ENCODE peak calls at places on chromosomes 13 and 19, in four cellular contexts. One of them, this sample, is unnamed.
A peak's percentile ranks its signal among the peaks of the same experiment; 100 is the strongest.

GRCh38 chr19:1079566-1080111 is 12.7 kb downstream of the ARHGAP45 start:
- DNase-seq in ELF-1: peak; percentile 80
- DNase-seq in central memory CD8-positive, alpha-beta T cell: no peak
- DNase-seq in stimulated activated naive CD8-positive, alpha-beta T cell treated with anti-CD3 and anti-CD28 coated beads, Interleukin-15, Interleukin-2, amounts not matched to agents 100 U/mL and 50 U/mL, for 24 hours: peak; percentile 81
- DNase-seq in this sample: no peak

GRCh38 chr13:21338156-21338555 is 120.9 kb downstream of the ZDHHC20 start:
- DNase-seq in ELF-1: peak; percentile 63
- DNase-seq in central memory CD8-positive, alpha-beta T cell: no peak
- DNase-seq in stimulated activated naive CD8-positive, alpha-beta T cell treated with anti-CD3 and anti-CD28 coated beads, Interleukin-15, Interleukin-2, amounts not matched to agents 100 U/mL and 50 U/mL, for 24 hours: no peak
- DNase-seq in this sample: no peak

GRCh38 chr13:40346592-40346991 is 319.8 kb downstream of the FOXO1 start:
- DNase-seq in ELF-1: no peak
- DNase-seq in central memory CD8-positive, alpha-beta T cell: no peak
- DNase-seq in stimulated activated naive CD8-positive, alpha-beta T cell treated with anti-CD3 and anti-CD28 coated beads, Interleukin-15, Interleukin-2, amounts not matched to agents 100 U/mL and 50 U/mL, for 24 hours: no peak
- DNase-seq in this sample: no peak

GRCh38 chr13:91078093-91078679 is 269.3 kb upstream of the MIR17HG start:
- DNase-seq in ELF-1: no peak
- DNase-seq in central memory CD8-positive, alpha-beta T cell: no peak
- DNase-seq in stimulated activated naive CD8-positive, alpha-beta T cell treated with anti-CD3 and anti-CD28 coated beads, Interleukin-15, Interleukin-2, amounts not matched to agents 100 U/mL and 50 U/mL, for 24 hours: no peak
- DNase-seq in this sample: no peak

GRCh38 chr19:39430675-39431593 is 4.8 kb downstream of the RPS16 start:
- DNase-seq in ELF-1: peak; percentile 82
- DNase-seq in central memory CD8-positive, alpha-beta T cell: peak; percentile 19
- DNase-seq in stimulated activated naive CD8-positive, alpha-beta T cell treated with anti-CD3 and anti-CD28 coated beads, Interleukin-15, Interleukin-2, amounts not matched to agents 100 U/mL and 50 U/mL, for 24 hours: peak; percentile 63
- DNase-seq in this sample: no peak

GRCh38 chr13:78777973-78778372 is 119.0 kb upstream of the OBI1 start:
- DNase-seq in ELF-1: no peak
- DNase-seq in central memory CD8-positive, alpha-beta T cell: no peak
- DNase-seq in stimulated activated naive CD8-positive, alpha-beta T cell treated with anti-CD3 and anti-CD28 coated beads, Interleukin-15, Interleukin-2, amounts not matched to agents 100 U/mL and 50 U/mL, for 24 hours: no peak
- DNase-seq in this sample: no peak

GRCh38 chr19:50712833-50713232 is 6.8 kb downstream of the SHANK1 start:
- DNase-seq in ELF-1: no peak
- DNase-seq in central memory CD8-positive, alpha-beta T cell: no peak
- DNase-seq in stimulated activated naive CD8-positive, alpha-beta T cell treated with anti-CD3 and anti-CD28 coated beads, Interleukin-15, Interleukin-2, amounts not matched to agents 100 U/mL and 50 U/mL, for 24 hours: no peak
- DNase-seq in this sample: no peak

GRCh38 chr19:51491586-51491985 is 10.0 kb downstream of the SIGLEC12 start:
- DNase-seq in ELF-1: no peak
- DNase-seq in central memory CD8-positive, alpha-beta T cell: no peak
- DNase-seq in stimulated activated naive CD8-positive, alpha-beta T cell treated with anti-CD3 and anti-CD28 coated beads, Interleukin-15, Interleukin-2, amounts not matched to agents 100 U/mL and 50 U/mL, for 24 hours: no peak
- DNase-seq in this sample: no peak

GRCh38 chr19:51203941-51204720 is 20.7 kb upstream of the CD33 start:
- DNase-seq in ELF-1: no peak
- DNase-seq in central memory CD8-positive, alpha-beta T cell: no peak
- DNase-seq in stimulated activated naive CD8-positive, alpha-beta T cell treated with anti-CD3 and anti-CD28 coated beads, Interleukin-15, Interleukin-2, amounts not matched to agents 100 U/mL and 50 U/mL, for 24 hours: no peak
- DNase-seq in this sample: no peak

GRCh38 chr19:13051581-13052165 is 51.0 kb downstream of the LYL1 start:
- DNase-seq in ELF-1: peak; percentile 99
- DNase-seq in central memory CD8-positive, alpha-beta T cell: no peak
- DNase-seq in stimulated activated naive CD8-positive, alpha-beta T cell treated with anti-CD3 and anti-CD28 coated beads, Interleukin-15, Interleukin-2, amounts not matched to agents 100 U/mL and 50 U/mL, for 24 hours: peak; percentile 45
- DNase-seq in this sample: no peak

GRCh38 chr13:77386046-77386445 is 59.2 kb upstream of the MYCBP2 start:
- DNase-seq in ELF-1: no peak
- DNase-seq in central memory CD8-positive, alpha-beta T cell: no peak
- DNase-seq in stimulated activated naive CD8-positive, alpha-beta T cell treated with anti-CD3 and anti-CD28 coated beads, Interleukin-15, Interleukin-2, amounts not matched to agents 100 U/mL and 50 U/mL, for 24 hours: no peak
- DNase-seq in this sample: no peak

GRCh38 chr19:55041627-55042343 is 3.7 kb upstream of the GP6 start:
- DNase-seq in ELF-1: no peak
- DNase-seq in central memory CD8-positive, alpha-beta T cell: no peak
- DNase-seq in stimulated activated naive CD8-positive, alpha-beta T cell treated with anti-CD3 and anti-CD28 coated beads, Interleukin-15, Interleukin-2, amounts not matched to agents 100 U/mL and 50 U/mL, for 24 hours: peak; percentile 51
- DNase-seq in this sample: no peak

GRCh38 chr19:38213911-38214625 is 10.0 kb downstream of the DPF1 start:
- DNase-seq in ELF-1: no peak
- DNase-seq in central memory CD8-positive, alpha-beta T cell: peak; percentile 47
- DNase-seq in stimulated activated naive CD8-positive, alpha-beta T cell treated with anti-CD3 and anti-CD28 coated beads, Interleukin-15, Interleukin-2, amounts not matched to agents 100 U/mL and 50 U/mL, for 24 hours: peak; percentile 81
- DNase-seq in this sample: no peak

GRCh38 chr13:28131646-28132045 is 6.7 kb upstream of the PAN3 start:
- DNase-seq in ELF-1: no peak
- DNase-seq in central memory CD8-positive, alpha-beta T cell: no peak
- DNase-seq in stimulated activated naive CD8-positive, alpha-beta T cell treated with anti-CD3 and anti-CD28 coated beads, Interleukin-15, Interleukin-2, amounts not matched to agents 100 U/mL and 50 U/mL, for 24 hours: no peak
- DNase-seq in this sample: no peak

GRCh38 chr19:38921420-38922274 is 8.9 kb downstream of the SARS2 start:
- DNase-seq in ELF-1: no peak
- DNase-seq in central memory CD8-positive, alpha-beta T cell: no peak
- DNase-seq in stimulated activated naive CD8-positive, alpha-beta T cell treated with anti-CD3 and anti-CD28 coated beads, Interleukin-15, Interleukin-2, amounts not matched to agents 100 U/mL and 50 U/mL, for 24 hours: no peak
- DNase-seq in this sample: no peak

GRCh38 chr13:34926513-34926912 is 15.6 kb upstream of the NBEA start:
- DNase-seq in ELF-1: no peak
- DNase-seq in central memory CD8-positive, alpha-beta T cell: no peak
- DNase-seq in stimulated activated naive CD8-positive, alpha-beta T cell treated with anti-CD3 and anti-CD28 coated beads, Interleukin-15, Interleukin-2, amounts not matched to agents 100 U/mL and 50 U/mL, for 24 hours: no peak
- DNase-seq in this sample: no peak

GRCh38 chr13:46666727-46667456 is 113.9 kb downstream of the LRCH1 start:
- DNase-seq in ELF-1: peak; percentile 56
- DNase-seq in central memory CD8-positive, alpha-beta T cell: no peak
- DNase-seq in stimulated activated naive CD8-positive, alpha-beta T cell treated with anti-CD3 and anti-CD28 coated beads, Interleukin-15, Interleukin-2, amounts not matched to agents 100 U/mL and 50 U/mL, for 24 hours: no peak
- DNase-seq in this sample: peak; percentile 26

GRCh38 chr13:109874921-109875454 is 88.6 kb upstream of the IRS2 start:
- DNase-seq in ELF-1: no peak
- DNase-seq in central memory CD8-positive, alpha-beta T cell: no peak
- DNase-seq in stimulated activated naive CD8-positive, alpha-beta T cell treated with anti-CD3 and anti-CD28 coated beads, Interleukin-15, Interleukin-2, amounts not matched to agents 100 U/mL and 50 U/mL, for 24 hours: no peak
- DNase-seq in this sample: no peak

GRCh38 chr13:93635687-93636086 is 409.1 kb downstream of the GPC6 start:
- DNase-seq in ELF-1: no peak
- DNase-seq in central memory CD8-positive, alpha-beta T cell: no peak
- DNase-seq in stimulated activated naive CD8-positive, alpha-beta T cell treated with anti-CD3 and anti-CD28 coated beads, Interleukin-15, Interleukin-2, amounts not matched to agents 100 U/mL and 50 U/mL, for 24 hours: no peak
- DNase-seq in this sample: no peak

GRCh38 chr13:44305216-44305615 is 68.4 kb upstream of the SERP2 start:
- DNase-seq in ELF-1: peak; percentile 19
- DNase-seq in central memory CD8-positive, alpha-beta T cell: no peak
- DNase-seq in stimulated activated naive CD8-positive, alpha-beta T cell treated with anti-CD3 and anti-CD28 coated beads, Interleukin-15, Interleukin-2, amounts not matched to agents 100 U/mL and 50 U/mL, for 24 hours: no peak
- DNase-seq in this sample: no peak

GRCh38 chr13:43805071-43805468 is 18.3 kb upstream of the ENOX1 start:
- DNase-seq in ELF-1: no peak
- DNase-seq in central memory CD8-positive, alpha-beta T cell: no peak
- DNase-seq in stimulated activated naive CD8-positive, alpha-beta T cell treated with anti-CD3 and anti-CD28 coated beads, Interleukin-15, Interleukin-2, amounts not matched to agents 100 U/mL and 50 U/mL, for 24 hours: no peak
- DNase-seq in this sample: no peak

GRCh38 chr19:56821675-56822074 is 18.9 kb downstream of the PEG3 start:
- DNase-seq in ELF-1: no peak
- DNase-seq in central memory CD8-positive, alpha-beta T cell: no peak
- DNase-seq in stimulated activated naive CD8-positive, alpha-beta T cell treated with anti-CD3 and anti-CD28 coated beads, Interleukin-15, Interleukin-2, amounts not matched to agents 100 U/mL and 50 U/mL, for 24 hours: no peak
- DNase-seq in this sample: no peak

GRCh38 chr13:46386996-46387851 is at the start of gene RUBCNL:
- DNase-seq in ELF-1: peak; percentile 77
- DNase-seq in central memory CD8-positive, alpha-beta T cell: no peak
- DNase-seq in stimulated activated naive CD8-positive, alpha-beta T cell treated with anti-CD3 and anti-CD28 coated beads, Interleukin-15, Interleukin-2, amounts not matched to agents 100 U/mL and 50 U/mL, for 24 hours: peak; percentile 62
- DNase-seq in this sample: peak; percentile 36

GRCh38 chr19:12764698-12765097 is 10.7 kb downstream of the HOOK2 start:
- DNase-seq in ELF-1: no peak
- DNase-seq in central memory CD8-positive, alpha-beta T cell: no peak
- DNase-seq in stimulated activated naive CD8-positive, alpha-beta T cell treated with anti-CD3 and anti-CD28 coated beads, Interleukin-15, Interleukin-2, amounts not matched to agents 100 U/mL and 50 U/mL, for 24 hours: no peak
- DNase-seq in this sample: no peak

GRCh38 chr13:46134494-46134893 is 29.7 kb upstream of the CPB2 start:
- DNase-seq in ELF-1: no peak
- DNase-seq in central memory CD8-positive, alpha-beta T cell: no peak
- DNase-seq in stimulated activated naive CD8-positive, alpha-beta T cell treated with anti-CD3 and anti-CD28 coated beads, Interleukin-15, Interleukin-2, amounts not matched to agents 100 U/mL and 50 U/mL, for 24 hours: no peak
- DNase-seq in this sample: no peak

GRCh38 chr19:39795001-39795400 is 16.3 kb downstream of the LEUTX start:
- DNase-seq in ELF-1: no peak
- DNase-seq in central memory CD8-positive, alpha-beta T cell: no peak
- DNase-seq in stimulated activated naive CD8-positive, alpha-beta T cell treated with anti-CD3 and anti-CD28 coated beads, Interleukin-15, Interleukin-2, amounts not matched to agents 100 U/mL and 50 U/mL, for 24 hours: no peak
- DNase-seq in this sample: peak; percentile 17